ENCODE peak calls at places on chromosomes 11 and 22, in eight cellular contexts. I, V, Z, B, G, O, A and T are unnamed samples. For H3K9me2, the result is how much of the 10 kb centered on the place peaks cover.

GRCh38 chr11:8023831-8024555 is 36.9 kb downstream of the EIF3F start:
- DNase-seq in I (no peak), V (peak), Z (no peak), B (no peak), G (no peak), O (no peak), A (no peak), T (no peak)

GRCh38 chr11:125153837-125154236 is 10.7 kb upstream of the PKNOX2 start:
- DNase-seq in I (no peak), V (no peak), Z (no peak), B (no peak), G (no peak), O (no peak), A (no peak), T (no peak)

GRCh38 chr11:44199816-44200215 is 104.3 kb downstream of the EXT2 start:
- DNase-seq in I (no peak), V (no peak), Z (no peak), B (no peak), G (no peak), O (no peak), A (no peak), T (no peak)

GRCh38 chr22:23685205-23685784 is 5.5 kb upstream of the RGL4 start:
- DNase-seq in I (no peak), V (peak), Z (no peak), B (no peak), G (no peak), O (no peak), A (no peak), T (no peak)

GRCh38 chr11:83571301-83571700 is 285.1 kb upstream of the CCDC90B start:
- DNase-seq in I (peak), V (peak), Z (no peak), B (no peak), G (no peak), O (no peak), A (no peak), T (no peak)

GRCh38 chr11:95143106-95143681 is 53.5 kb downstream of the ENDOD1 start:
- DNase-seq in I (no peak), V (peak), Z (no peak), B (no peak), G (no peak), O (no peak), A (no peak), T (no peak)

GRCh38 chr11:66311965-66312548 is 4.8 kb downstream of the CD248 start:
- DNase-seq in I (peak), V (peak), Z (peak), B (peak), G (peak), O (peak), A (peak), T (peak)

GRCh38 chr11:134313821-134314607 is 17.8 kb upstream of the GLB1L2 start:
- DNase-seq in I (no peak), V (no peak), Z (no peak), B (no peak), G (no peak), O (no peak), A (no peak), T (no peak)

GRCh38 chr11:117143390-117143789 is 697 bp upstream of the PAFAH1B2 start:
- DNase-seq in I (peak), V (peak), Z (no peak), B (peak), G (peak), O (peak), A (peak), T (peak)

GRCh38 chr11:95375881-95376280 is 144.9 kb upstream of the SESN3 start:
- DNase-seq in I (no peak), V (peak), Z (no peak), B (no peak), G (no peak), O (no peak), A (peak), T (no peak)

GRCh38 chr22:44752285-44753188 is at the start of gene ARHGAP8:
- DNase-seq in I (peak), V (no peak), Z (no peak), B (no peak), G (peak), O (no peak), A (peak), T (peak)

GRCh38 chr11:130197386-130198035 is 37.9 kb downstream of the ST14 start:
- DNase-seq in I (no peak), V (peak), Z (no peak), B (no peak), G (no peak), O (no peak), A (no peak), T (no peak)

GRCh38 chr11:45458269-45458668 is 172.1 kb upstream of the SYT13 start:
- DNase-seq in I (no peak), V (no peak), Z (no peak), B (no peak), G (no peak), O (no peak), A (no peak), T (no peak)

GRCh38 chr11:43963221-43963620 is 20.8 kb downstream of the C11orf96 start:
- DNase-seq in I (no peak), V (no peak), Z (no peak), B (no peak), G (no peak), O (no peak), A (no peak), T (no peak)

GRCh38 chr11:73193251-73194033 is 24.6 kb upstream of the P2RY2 start:
- DNase-seq in I (no peak), V (no peak), Z (no peak), B (no peak), G (no peak), O (no peak), A (no peak), T (peak)

GRCh38 chr11:102253018-102253775 is 64.1 kb upstream of the BIRC3 start:
- DNase-seq in I (peak), V (no peak), Z (no peak), B (no peak), G (no peak), O (no peak), A (peak), T (no peak)

GRCh38 chr11:1323779-1324178 is 14.3 kb upstream of the TOLLIP start:
- DNase-seq in I (no peak), V (no peak), Z (no peak), B (no peak), G (no peak), O (peak), A (no peak), T (no peak)

GRCh38 chr11:86495341-86495740 is 120.7 kb downstream of the CCDC81 start:
- DNase-seq in I (no peak), V (no peak), Z (no peak), B (no peak), G (peak), O (no peak), A (no peak), T (no peak)

GRCh38 chr11:27291954-27292641 is 70.9 kb downstream of the CCDC34 start:
- DNase-seq in I (no peak), V (peak), Z (no peak), B (no peak), G (no peak), O (no peak), A (peak), T (no peak)

GRCh38 chr11:30585067-30585891 is 874 bp downstream of the MPPED2 start:
- DNase-seq in I (peak), V (peak), Z (no peak), B (no peak), G (peak), O (peak), A (peak), T (no peak)

GRCh38 chr11:2317354-2318050 is 15.7 kb downstream of the TSPAN32 start:
- DNase-seq in I (no peak), V (no peak), Z (no peak), B (no peak), G (no peak), O (no peak), A (no peak), T (no peak)

GRCh38 chr11:123045101-123045500 is 16.8 kb downstream of the HSPA8 start:
- DNase-seq in I (no peak), V (no peak), Z (no peak), B (no peak), G (no peak), O (no peak), A (no peak), T (no peak)

GRCh38 chr22:45771057-45771456 is 99.4 kb downstream of the ATXN10 start:
- DNase-seq in I (no peak), V (no peak), Z (no peak), B (no peak), G (no peak), O (no peak), A (no peak), T (no peak)

GRCh38 chr22:19576460-19577421 is 52.5 kb upstream of the CLDN5 start:
- DNase-seq in I (peak), V (peak), Z (no peak), B (peak), G (peak), O (no peak), A (peak), T (peak)

DNA sequence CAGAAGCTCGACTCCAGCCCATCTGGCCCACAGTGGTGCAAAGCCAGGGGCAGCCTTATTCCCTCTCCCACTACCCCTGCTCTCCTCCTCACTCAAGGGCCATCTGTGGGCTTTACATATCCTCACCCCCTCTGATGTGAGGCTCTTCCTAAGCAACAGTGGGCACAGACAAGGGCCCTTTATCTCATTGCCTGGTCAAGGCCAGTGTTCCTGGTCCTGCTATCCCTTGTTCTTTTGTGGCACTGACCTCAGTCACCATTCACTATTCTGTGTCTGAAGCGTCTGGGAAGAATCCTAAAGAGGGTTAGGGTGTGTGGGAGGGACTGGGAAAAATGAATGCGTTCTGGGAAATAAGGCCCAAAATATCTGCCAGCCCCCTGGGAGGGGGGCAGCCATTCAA is 7.3 kb downstream of the DNAL4 start:
- DNase-seq in I (no peak), V (no peak), Z (no peak), B (no peak), G (no peak), O (no peak), A (no peak), T (no peak)
- H3K9me2 ChIP-seq in I (under half), V (under half), Z (under half), B (under half), G (under half), O (under half), A (under half), T (under half)

DNA sequence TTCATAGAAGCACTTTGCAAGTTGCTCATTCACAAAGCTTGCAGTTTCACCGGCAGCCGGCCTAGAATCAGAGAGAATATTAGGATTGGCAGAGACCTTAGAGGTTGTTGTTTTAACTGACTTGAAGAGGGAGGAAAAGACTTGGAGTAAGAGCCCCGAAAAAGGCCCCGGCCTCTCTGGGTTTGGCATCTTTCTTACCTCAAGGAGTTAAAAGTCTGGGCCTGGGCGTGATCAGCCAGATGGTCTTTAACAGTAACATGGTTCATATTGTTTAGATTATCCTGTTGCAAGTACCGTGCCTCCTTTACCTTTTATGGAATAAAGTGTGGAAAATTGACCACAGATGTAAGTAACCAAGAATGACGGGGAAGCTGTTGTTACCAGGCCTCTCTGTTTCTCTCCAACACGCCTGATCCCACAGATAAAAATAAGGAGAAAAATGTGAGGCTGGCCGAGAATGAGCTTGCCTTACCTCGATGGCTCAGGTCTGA is 56.2 kb downstream of the PARVA start:
- DNase-seq in I (no peak), V (peak), Z (no peak), B (no peak), G (peak), O (no peak), A (peak), T (no peak)
- H3K27ac ChIP-seq in I (no peak), V (peak), Z (no peak), B (no peak), G (peak), O (no peak), A (peak), T (no peak)

DNA sequence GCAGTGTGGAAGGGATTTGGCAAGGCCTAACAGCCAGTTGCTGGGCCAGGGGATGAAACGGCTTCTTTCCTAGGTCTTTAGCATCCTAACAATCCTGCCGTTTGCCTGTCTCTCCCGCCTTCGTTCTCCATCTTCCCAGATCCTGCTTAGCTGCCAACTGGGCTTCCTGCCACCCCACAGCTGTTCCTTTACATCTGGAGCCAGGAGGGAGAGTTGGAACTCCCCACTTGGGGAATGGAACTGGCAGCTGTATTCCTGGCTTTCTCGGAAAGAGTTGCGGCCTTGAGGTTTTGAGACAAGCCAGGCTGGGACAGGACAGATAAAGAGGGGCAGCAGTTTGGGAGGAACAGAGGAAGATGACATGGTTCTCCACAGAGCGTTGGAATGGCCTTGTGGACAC is 59.6 kb downstream of the ST3GAL4 start:
- DNase-seq in I (no peak), V (peak), Z (no peak), B (no peak), G (no peak), O (no peak), A (peak), T (no peak)
- TF ChIP-seq EZH2phosphoT487 in I (no peak), V (no peak), Z (no peak), B (no peak), G (no peak), O (no peak), A (no peak), T (no peak)

DNA sequence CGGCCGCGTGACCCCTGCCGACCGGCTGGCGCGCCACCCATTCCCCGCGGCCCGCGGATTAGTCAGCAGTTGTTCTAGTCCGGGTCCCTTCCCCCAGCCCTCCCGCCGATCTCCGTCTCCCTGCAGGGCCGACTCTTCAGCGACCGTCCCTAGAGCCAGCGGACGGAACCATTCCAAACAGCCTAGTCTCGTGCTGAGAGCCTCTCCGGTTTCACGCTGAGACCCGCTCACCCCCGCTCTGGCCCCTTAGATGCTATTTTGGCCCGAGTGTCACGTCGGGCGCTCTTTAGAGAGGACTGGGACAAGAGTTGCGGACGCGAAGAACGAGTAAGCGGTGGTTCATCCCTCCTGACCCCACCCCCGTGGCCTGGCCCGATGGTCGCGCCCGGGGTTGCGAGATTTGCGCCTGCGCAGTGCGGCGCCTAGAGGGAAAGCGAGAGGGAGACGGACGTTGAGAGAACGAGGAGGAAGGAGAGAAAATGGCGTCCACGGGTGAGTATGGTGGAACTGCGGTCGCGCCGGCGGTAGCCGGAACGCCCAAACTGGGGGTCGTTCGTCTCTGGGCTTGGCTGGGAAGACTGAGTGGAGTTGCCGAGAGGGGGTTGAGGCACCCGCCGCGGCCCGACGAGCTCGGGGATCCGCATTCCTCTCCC is at the start of the genes EWSR1 and RHBDD3:
- DNase-seq in I (peak), V (peak), Z (peak), B (peak), G (peak), O (peak), A (peak), T (peak)
- H3K9me2 ChIP-seq in I (under half), V (under half), Z (under half), B (under half), G (under half), O (under half), A (under half), T (under half)

GRCh38 chr22:42772647-42773046 is 52.0 kb upstream of the A4GALT start:
- DNase-seq in I (no peak), V (no peak), Z (no peak), B (no peak), G (no peak), O (no peak), A (no peak), T (no peak)

GRCh38 chr22:42770941-42771647 is 50.4 kb upstream of the A4GALT start:
- DNase-seq in I (no peak), V (no peak), Z (no peak), B (peak), G (no peak), O (no peak), A (peak), T (no peak)

GRCh38 chr22:42769574-42770447 is 49.1 kb upstream of the A4GALT start:
- DNase-seq in I (no peak), V (peak), Z (no peak), B (peak), G (no peak), O (no peak), A (peak), T (no peak)

GRCh38 chr22:42770448-42770726 is 49.7 kb upstream of the A4GALT start:
- DNase-seq in I (no peak), V (no peak), Z (no peak), B (no peak), G (no peak), O (no peak), A (no peak), T (no peak)

GRCh38 chr22:42773161-42773560 is 52.5 kb upstream of the A4GALT start:
- DNase-seq in I (no peak), V (no peak), Z (no peak), B (peak), G (peak), O (no peak), A (no peak), T (no peak)
- H3K27ac ChIP-seq in I (no peak), V (no peak), Z (no peak), B (no peak), G (no peak), O (no peak), A (no peak), T (no peak)